ENCODE peak calls at places on chromosomes 5 and 9, in six cellular contexts. One of them, this sample, is unnamed.

GRCh38 chr9:77981332-77981731 is 50.3 kb downstream of the GNAQ start:
- DNase-seq in body of pancreas: peak
- DNase-seq in ascending aorta: no peak
- DNase-seq in HCT116: no peak
- DNase-seq in endodermal cell: no peak
- DNase-seq in sigmoid colon: no peak
- DNase-seq in this sample: peak

GRCh38 chr9:119298076-119298853 is 71.0 kb downstream of the BRINP1 start:
- DNase-seq in body of pancreas: no peak
- DNase-seq in ascending aorta: no peak
- DNase-seq in HCT116: no peak
- DNase-seq in endodermal cell: peak
- DNase-seq in sigmoid colon: no peak
- DNase-seq in this sample: no peak

GRCh38 chr5:172556262-172556661 is 84.8 kb upstream of the NEURL1B start:
- DNase-seq in body of pancreas: no peak
- DNase-seq in ascending aorta: no peak
- DNase-seq in HCT116: no peak
- DNase-seq in endodermal cell: no peak
- DNase-seq in sigmoid colon: peak
- DNase-seq in this sample: no peak

GRCh38 chr5:43422143-43422542 is 10.0 kb upstream of the CCL28 start:
- DNase-seq in body of pancreas: no peak
- DNase-seq in ascending aorta: no peak
- DNase-seq in HCT116: no peak
- DNase-seq in endodermal cell: no peak
- DNase-seq in sigmoid colon: no peak
- DNase-seq in this sample: peak

GRCh38 chr9:99294850-99295461 is 72.9 kb downstream of the SEC61B start:
- DNase-seq in body of pancreas: no peak
- DNase-seq in ascending aorta: no peak
- DNase-seq in HCT116: peak
- DNase-seq in endodermal cell: no peak
- DNase-seq in sigmoid colon: no peak
- DNase-seq in this sample: no peak

GRCh38 chr5:78242001-78242400 is 52.5 kb downstream of the AP3B1 start:
- DNase-seq in body of pancreas: no peak
- DNase-seq in ascending aorta: no peak
- DNase-seq in HCT116: no peak
- DNase-seq in endodermal cell: no peak
- DNase-seq in sigmoid colon: no peak
- DNase-seq in this sample: no peak

GRCh38 chr5:147190236-147190815 is 44.5 kb upstream of the STK32A start:
- DNase-seq in body of pancreas: peak
- DNase-seq in ascending aorta: no peak
- DNase-seq in HCT116: no peak
- DNase-seq in endodermal cell: no peak
- DNase-seq in sigmoid colon: no peak
- DNase-seq in this sample: no peak

GRCh38 chr9:123438821-123439220 is 82.8 kb downstream of the CRB2 start:
- DNase-seq in body of pancreas: no peak
- DNase-seq in ascending aorta: peak
- DNase-seq in HCT116: no peak
- DNase-seq in endodermal cell: peak
- DNase-seq in sigmoid colon: no peak
- DNase-seq in this sample: no peak

GRCh38 chr5:177303925-177304391 is 359 bp downstream of the PRELID1 start:
- DNase-seq in body of pancreas: no peak
- DNase-seq in ascending aorta: no peak
- DNase-seq in HCT116: no peak
- DNase-seq in endodermal cell: no peak
- DNase-seq in sigmoid colon: peak
- DNase-seq in this sample: peak

GRCh38 chr5:142698447-142698846 is 12.6 kb upstream of the FGF1 start:
- DNase-seq in body of pancreas: no peak
- DNase-seq in ascending aorta: peak
- DNase-seq in HCT116: no peak
- DNase-seq in endodermal cell: peak
- DNase-seq in sigmoid colon: no peak
- DNase-seq in this sample: no peak

GRCh38 chr9:3687136-3687535 is 161.3 kb upstream of the RFX3 start:
- DNase-seq in body of pancreas: no peak
- DNase-seq in ascending aorta: no peak
- DNase-seq in HCT116: no peak
- DNase-seq in endodermal cell: no peak
- DNase-seq in sigmoid colon: no peak
- DNase-seq in this sample: no peak

GRCh38 chr5:71894091-71894490 is 175.0 kb downstream of the CARTPT start:
- DNase-seq in body of pancreas: no peak
- DNase-seq in ascending aorta: no peak
- DNase-seq in HCT116: no peak
- DNase-seq in endodermal cell: no peak
- DNase-seq in sigmoid colon: no peak
- DNase-seq in this sample: no peak

GRCh38 chr5:56346717-56347116 is 113.6 kb upstream of the ANKRD55 start:
- DNase-seq in body of pancreas: no peak
- DNase-seq in ascending aorta: no peak
- DNase-seq in HCT116: no peak
- DNase-seq in endodermal cell: no peak
- DNase-seq in sigmoid colon: no peak
- DNase-seq in this sample: no peak

GRCh38 chr9:88418715-88419540 is 30.7 kb downstream of the SPIN1 start:
- DNase-seq in body of pancreas: no peak
- DNase-seq in ascending aorta: no peak
- DNase-seq in HCT116: no peak
- DNase-seq in endodermal cell: peak
- DNase-seq in sigmoid colon: no peak
- DNase-seq in this sample: no peak

GRCh38 chr5:180605554-180606214 is 14.4 kb upstream of the SCGB3A1 start:
- DNase-seq in body of pancreas: peak
- DNase-seq in ascending aorta: no peak
- DNase-seq in HCT116: peak
- DNase-seq in endodermal cell: peak
- DNase-seq in sigmoid colon: peak
- DNase-seq in this sample: peak

GRCh38 chr5:78287833-78288232 is 6.7 kb downstream of the AP3B1 start:
- DNase-seq in body of pancreas: no peak
- DNase-seq in ascending aorta: no peak
- DNase-seq in HCT116: peak
- DNase-seq in endodermal cell: no peak
- DNase-seq in sigmoid colon: no peak
- DNase-seq in this sample: peak

GRCh38 chr9:114038724-114039313 is 39.3 kb downstream of the AMBP start:
- DNase-seq in body of pancreas: peak
- DNase-seq in ascending aorta: no peak
- DNase-seq in HCT116: no peak
- DNase-seq in endodermal cell: peak
- DNase-seq in sigmoid colon: no peak
- DNase-seq in this sample: no peak

GRCh38 chr5:73786043-73786831 is 160.2 kb downstream of the ARHGEF28 start:
- DNase-seq in body of pancreas: no peak
- DNase-seq in ascending aorta: no peak
- DNase-seq in HCT116: no peak
- DNase-seq in endodermal cell: no peak
- DNase-seq in sigmoid colon: no peak
- DNase-seq in this sample: no peak

GRCh38 chr5:28523887-28524637 is 1485.7 kb upstream of the CDH9 start:
- DNase-seq in body of pancreas: no peak
- DNase-seq in ascending aorta: no peak
- DNase-seq in HCT116: no peak
- DNase-seq in endodermal cell: no peak
- DNase-seq in sigmoid colon: no peak
- DNase-seq in this sample: no peak

GRCh38 chr5:39478851-39479250 is 54.1 kb upstream of the DAB2 start:
- DNase-seq in body of pancreas: no peak
- DNase-seq in ascending aorta: no peak
- DNase-seq in HCT116: no peak
- DNase-seq in endodermal cell: no peak
- DNase-seq in sigmoid colon: no peak
- DNase-seq in this sample: no peak

GRCh38 chr9:136672431-136673087 is 9.8 kb downstream of the EGFL7 start:
- DNase-seq in body of pancreas: no peak
- DNase-seq in ascending aorta: no peak
- DNase-seq in HCT116: no peak
- DNase-seq in endodermal cell: no peak
- DNase-seq in sigmoid colon: no peak
- DNase-seq in this sample: no peak

GRCh38 chr9:129054163-129054851 is 17.9 kb downstream of the MIGA2 start:
- DNase-seq in body of pancreas: no peak
- DNase-seq in ascending aorta: no peak
- DNase-seq in HCT116: no peak
- DNase-seq in endodermal cell: no peak
- DNase-seq in sigmoid colon: no peak
- DNase-seq in this sample: no peak

GRCh38 chr5:95711501-95712346 is 19.4 kb upstream of the RHOBTB3 start:
- DNase-seq in body of pancreas: no peak
- DNase-seq in ascending aorta: no peak
- DNase-seq in HCT116: no peak
- DNase-seq in endodermal cell: peak
- DNase-seq in sigmoid colon: no peak
- DNase-seq in this sample: no peak

GRCh38 chr9:107243757-107244156 is 39.3 kb upstream of the RAD23B start:
- DNase-seq in body of pancreas: peak
- DNase-seq in ascending aorta: no peak
- DNase-seq in HCT116: peak
- DNase-seq in endodermal cell: peak
- DNase-seq in sigmoid colon: no peak
- DNase-seq in this sample: no peak

GRCh38 chr9:12497790-12498189 is 195.4 kb upstream of the TYRP1 start:
- DNase-seq in body of pancreas: no peak
- DNase-seq in ascending aorta: no peak
- DNase-seq in HCT116: no peak
- DNase-seq in endodermal cell: no peak
- DNase-seq in sigmoid colon: no peak
- DNase-seq in this sample: no peak

DNA sequence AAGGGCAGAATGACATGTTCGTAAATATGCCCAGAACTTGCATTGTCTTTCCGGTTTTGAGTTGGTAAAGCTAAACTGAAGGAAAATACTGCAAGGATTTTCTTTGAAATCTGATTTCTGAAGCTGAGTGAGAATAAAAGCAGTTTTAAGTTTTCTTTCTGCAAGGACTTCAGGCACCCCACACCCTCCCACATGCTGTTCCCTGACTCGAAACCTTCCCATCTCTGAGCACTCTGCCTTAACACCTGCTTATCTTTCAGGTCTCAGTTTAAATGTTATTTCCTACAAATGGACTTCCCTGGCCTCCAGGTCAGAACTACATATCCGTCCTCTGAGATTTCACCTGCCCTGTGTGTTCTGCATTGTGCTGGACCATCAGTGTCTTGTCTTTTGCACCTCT is 93.8 kb downstream of the KLHL3 start:
- DNase-seq in body of pancreas: no peak
- DNase-seq in ascending aorta: no peak
- DNase-seq in HCT116: no peak
- DNase-seq in endodermal cell: no peak
- DNase-seq in sigmoid colon: no peak
- DNase-seq in this sample: no peak
- H3K27ac ChIP-seq in body of pancreas: no peak
- H3K27ac ChIP-seq in ascending aorta: no peak
- H3K27ac ChIP-seq in HCT116: no peak
- H3K27ac ChIP-seq in endodermal cell: no peak
- H3K27ac ChIP-seq in sigmoid colon: no peak
- H3K27ac ChIP-seq in this sample: no peak

GRCh38 chr9:132005896-132006295 is 73.8 kb downstream of the MED27 start:
- DNase-seq in body of pancreas: no peak
- DNase-seq in ascending aorta: no peak
- DNase-seq in HCT116: no peak
- DNase-seq in endodermal cell: no peak
- DNase-seq in sigmoid colon: no peak
- DNase-seq in this sample: no peak

GRCh38 chr9:132008184-132008781 is 71.4 kb downstream of the MED27 start:
- DNase-seq in body of pancreas: no peak
- DNase-seq in ascending aorta: no peak
- DNase-seq in HCT116: peak
- DNase-seq in endodermal cell: no peak
- DNase-seq in sigmoid colon: no peak
- DNase-seq in this sample: no peak

GRCh38 chr9:132008871-132009812 is 70.5 kb downstream of the MED27 start:
- DNase-seq in body of pancreas: no peak
- DNase-seq in ascending aorta: no peak
- DNase-seq in HCT116: no peak
- DNase-seq in endodermal cell: no peak
- DNase-seq in sigmoid colon: no peak
- DNase-seq in this sample: no peak

GRCh38 chr9:132006657-132007370 is 72.9 kb downstream of the MED27 start:
- DNase-seq in body of pancreas: no peak
- DNase-seq in ascending aorta: no peak
- DNase-seq in HCT116: no peak
- DNase-seq in endodermal cell: peak
- DNase-seq in sigmoid colon: no peak
- DNase-seq in this sample: no peak

GRCh38 chr9:132007371-132007701 is 72.3 kb downstream of the MED27 start:
- DNase-seq in body of pancreas: no peak
- DNase-seq in ascending aorta: no peak
- DNase-seq in HCT116: no peak
- DNase-seq in endodermal cell: no peak
- DNase-seq in sigmoid colon: no peak
- DNase-seq in this sample: no peak
- H3K27ac ChIP-seq in body of pancreas: no peak
- H3K27ac ChIP-seq in ascending aorta: no peak
- H3K27ac ChIP-seq in HCT116: no peak
- H3K27ac ChIP-seq in endodermal cell: no peak
- H3K27ac ChIP-seq in sigmoid colon: no peak
- H3K27ac ChIP-seq in this sample: no peak

GRCh38 chr9:109641079-109641659 is 138.8 kb upstream of the PALM2AKAP2 start:
- DNase-seq in body of pancreas: no peak
- DNase-seq in ascending aorta: no peak
- DNase-seq in HCT116: no peak
- DNase-seq in endodermal cell: no peak
- DNase-seq in sigmoid colon: no peak
- DNase-seq in this sample: no peak

GRCh38 chr9:109640232-109641078 is 139.5 kb upstream of the PALM2AKAP2 start:
- DNase-seq in body of pancreas: peak
- DNase-seq in ascending aorta: peak
- DNase-seq in HCT116: no peak
- DNase-seq in endodermal cell: peak
- DNase-seq in sigmoid colon: peak
- DNase-seq in this sample: peak

GRCh38 chr9:109639666-109640231 is 140.2 kb upstream of the PALM2AKAP2 start:
- DNase-seq in body of pancreas: no peak
- DNase-seq in ascending aorta: no peak
- DNase-seq in HCT116: no peak
- DNase-seq in endodermal cell: no peak
- DNase-seq in sigmoid colon: no peak
- DNase-seq in this sample: no peak
- H3K27ac ChIP-seq in body of pancreas: no peak
- H3K27ac ChIP-seq in ascending aorta: no peak
- H3K27ac ChIP-seq in HCT116: no peak
- H3K27ac ChIP-seq in endodermal cell: no peak
- H3K27ac ChIP-seq in sigmoid colon: no peak
- H3K27ac ChIP-seq in this sample: no peak

DNA sequence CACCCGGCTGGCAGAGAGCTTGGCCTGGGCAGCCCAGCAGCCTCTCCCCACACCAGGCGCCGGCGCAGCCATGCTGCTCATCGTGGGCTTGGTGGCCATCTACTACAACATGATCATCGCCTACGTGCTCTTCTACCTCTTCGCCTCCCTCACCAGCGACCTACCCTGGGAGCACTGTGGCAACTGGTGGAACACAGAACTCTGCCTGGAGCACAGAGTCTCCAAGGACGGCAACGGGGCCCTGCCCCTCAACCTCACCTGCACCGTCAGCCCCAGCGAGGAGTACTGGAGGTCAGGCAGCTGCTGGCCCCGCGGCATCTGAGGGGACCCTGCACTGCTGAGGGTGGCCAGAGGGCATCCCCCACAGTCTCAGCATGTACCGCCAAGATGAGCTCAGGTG is 7.1 kb downstream of the SLC6A7 start:
- DNase-seq in body of pancreas: no peak
- DNase-seq in ascending aorta: no peak
- DNase-seq in HCT116: no peak
- DNase-seq in endodermal cell: no peak
- DNase-seq in sigmoid colon: no peak
- DNase-seq in this sample: no peak
- H3K27ac ChIP-seq in body of pancreas: no peak
- H3K27ac ChIP-seq in ascending aorta: no peak
- H3K27ac ChIP-seq in HCT116: no peak
- H3K27ac ChIP-seq in endodermal cell: no peak
- H3K27ac ChIP-seq in sigmoid colon: no peak
- H3K27ac ChIP-seq in this sample: no peak